ENCODE peak calls at places on chromosomes 13 and 19, in ten cellular contexts. L is CD8-positive, alpha-beta T cell; U is astrocyte of the spinal cord; R is A549; N is RWPE1; M is A673; T is omental fat pad; J is Peyer's patch; B is fibroblast of lung; K is brain microvascular endothelial cell. Q is an unnamed sample.

GRCh38 chr19:46487802-46488445 is 7.7 kb downstream of the PNMA8B start:
- DNase-seq in L (peak), U (peak), R (peak), N (peak), M (peak), T (peak), J (peak), B (peak), K (peak), Q (peak)

GRCh38 chr13:102729560-102730275 is 34.9 kb upstream of the METTL21C start:
- DNase-seq in L (no peak), U (peak), R (peak), N (peak), M (peak), T (no peak), J (no peak), B (peak), K (peak), Q (no peak)

GRCh38 chr13:94344126-94344863 is 135.2 kb downstream of the DCT start:
- DNase-seq in L (no peak), U (no peak), R (no peak), N (no peak), M (no peak), T (no peak), J (no peak), B (no peak), K (peak), Q (no peak)

GRCh38 chr19:39152066-39152465 is 26.5 kb downstream of the PAK4 start:
- DNase-seq in L (no peak), U (no peak), R (no peak), N (no peak), M (no peak), T (no peak), J (no peak), B (no peak), K (no peak), Q (no peak)

GRCh38 chr13:104015646-104016396 is 949.6 kb upstream of the SLC10A2 start:
- DNase-seq in L (no peak), U (peak), R (no peak), N (no peak), M (no peak), T (no peak), J (no peak), B (peak), K (peak), Q (no peak)

GRCh38 chr13:110447058-110447511 is 114.4 kb downstream of the RAB20 start:
- DNase-seq in L (no peak), U (peak), R (no peak), N (no peak), M (no peak), T (no peak), J (no peak), B (peak), K (no peak), Q (no peak)

GRCh38 chr19:39506944-39507714 is 7.8 kb upstream of the SELENOV start:
- DNase-seq in L (peak), U (peak), R (peak), N (peak), M (peak), T (no peak), J (no peak), B (peak), K (peak), Q (peak)

GRCh38 chr19:13146763-13147563 is 3.2 kb downstream of the STX10 start:
- DNase-seq in L (no peak), U (no peak), R (no peak), N (no peak), M (peak), T (peak), J (no peak), B (peak), K (no peak), Q (no peak)

GRCh38 chr13:111280666-111281577 is 39.5 kb upstream of the TEX29 start:
- DNase-seq in L (no peak), U (peak), R (no peak), N (no peak), M (no peak), T (no peak), J (no peak), B (peak), K (peak), Q (no peak)

GRCh38 chr19:57075801-57076492 is 43.8 kb upstream of the USP29 start:
- DNase-seq in L (no peak), U (no peak), R (no peak), N (no peak), M (no peak), T (no peak), J (no peak), B (no peak), K (no peak), Q (no peak)

GRCh38 chr13:46622918-46623256 is 69.9 kb downstream of the LRCH1 start:
- DNase-seq in L (no peak), U (peak), R (no peak), N (no peak), M (peak), T (no peak), J (no peak), B (peak), K (no peak), Q (no peak)

GRCh38 chr13:75180805-75181455 is 301.0 kb downstream of the TBC1D4 start:
- DNase-seq in L (no peak), U (peak), R (no peak), N (no peak), M (no peak), T (no peak), J (no peak), B (peak), K (no peak), Q (no peak)

GRCh38 chr13:42485272-42485671 is 88.7 kb upstream of the TNFSF11 start:
- DNase-seq in L (no peak), U (no peak), R (no peak), N (peak), M (no peak), T (no peak), J (no peak), B (no peak), K (no peak), Q (no peak)

GRCh38 chr13:48334534-48335127 is 31.1 kb downstream of the RB1 start:
- DNase-seq in L (no peak), U (peak), R (peak), N (peak), M (peak), T (no peak), J (no peak), B (peak), K (no peak), Q (no peak)

GRCh38 chr13:98480915-98481510 is 95.9 kb downstream of the STK24 start:
- DNase-seq in L (no peak), U (no peak), R (no peak), N (no peak), M (no peak), T (no peak), J (no peak), B (peak), K (peak), Q (no peak)

GRCh38 chr19:32876919-32877285 is 7.3 kb upstream of the SLC7A9 start:
- DNase-seq in L (no peak), U (peak), R (no peak), N (no peak), M (no peak), T (no peak), J (no peak), B (no peak), K (peak), Q (no peak)

GRCh38 chr13:110904748-110905147 is 10.1 kb downstream of the ANKRD10 start:
- DNase-seq in L (no peak), U (no peak), R (no peak), N (no peak), M (no peak), T (no peak), J (no peak), B (no peak), K (no peak), Q (no peak)

GRCh38 chr13:99119686-99120085 is 81.0 kb upstream of the UBAC2 start:
- DNase-seq in L (no peak), U (no peak), R (no peak), N (no peak), M (no peak), T (no peak), J (no peak), B (no peak), K (peak), Q (no peak)

GRCh38 chr13:114263590-114263989 is 17.8 kb upstream of the UPF3A start:
- DNase-seq in L (peak), U (no peak), R (no peak), N (no peak), M (no peak), T (no peak), J (no peak), B (no peak), K (no peak), Q (no peak)

GRCh38 chr13:112690242-112690943 is 555 bp downstream of the ATP11A start:
- DNase-seq in L (no peak), U (peak), R (peak), N (peak), M (no peak), T (no peak), J (peak), B (peak), K (no peak), Q (peak)

GRCh38 chr13:49098198-49098597 is 121.9 kb upstream of the MLNR start:
- DNase-seq in L (no peak), U (peak), R (no peak), N (peak), M (peak), T (no peak), J (no peak), B (peak), K (peak), Q (no peak)

GRCh38 chr19:53102701-53103140 is 501 bp downstream of the ZNF160 start:
- DNase-seq in L (peak), U (peak), R (no peak), N (peak), M (peak), T (no peak), J (peak), B (peak), K (peak), Q (peak)

GRCh38 chr13:110062077-110062776 is 244.7 kb downstream of the COL4A1 start:
- DNase-seq in L (no peak), U (no peak), R (no peak), N (no peak), M (no peak), T (no peak), J (no peak), B (no peak), K (no peak), Q (no peak)

GRCh38 chr13:97026759-97027555 is 32.7 kb upstream of the OXGR1 start:
- DNase-seq in L (no peak), U (no peak), R (no peak), N (no peak), M (no peak), T (no peak), J (no peak), B (no peak), K (no peak), Q (no peak)

GRCh38 chr13:110882228-110882627 is 32.6 kb downstream of the ANKRD10 start:
- DNase-seq in L (no peak), U (no peak), R (no peak), N (no peak), M (no peak), T (no peak), J (no peak), B (no peak), K (no peak), Q (no peak)

GRCh38 chr13:87331178-87331577 is 340.0 kb upstream of the SLITRK5 start:
- DNase-seq in L (no peak), U (peak), R (no peak), N (peak), M (no peak), T (no peak), J (no peak), B (peak), K (no peak), Q (no peak)

GRCh38 chr19:5424192-5424973 is 30.8 kb upstream of the ZNRF4 start:
- DNase-seq in L (no peak), U (no peak), R (no peak), N (no peak), M (no peak), T (no peak), J (no peak), B (no peak), K (no peak), Q (no peak)

GRCh38 chr13:45132384-45133064 is 12.2 kb downstream of the GTF2F2 start:
- DNase-seq in L (no peak), U (no peak), R (no peak), N (no peak), M (no peak), T (no peak), J (no peak), B (no peak), K (no peak), Q (no peak)

GRCh38 chr19:6448045-6448444 is 11.5 kb downstream of the SLC25A23 start:
- DNase-seq in L (no peak), U (no peak), R (no peak), N (no peak), M (no peak), T (no peak), J (no peak), B (no peak), K (no peak), Q (no peak)

GRCh38 chr13:78317030-78317429 is 286.3 kb downstream of the POU4F1 start:
- DNase-seq in L (no peak), U (no peak), R (no peak), N (peak), M (peak), T (no peak), J (no peak), B (peak), K (no peak), Q (no peak)

GRCh38 chr13:47213057-47213456 is 316.2 kb upstream of the HTR2A start:
- DNase-seq in L (no peak), U (no peak), R (no peak), N (no peak), M (no peak), T (no peak), J (no peak), B (no peak), K (no peak), Q (no peak)

GRCh38 chr13:97631158-97631557 is 197.2 kb downstream of the RAP2A start:
- DNase-seq in L (no peak), U (no peak), R (no peak), N (no peak), M (no peak), T (no peak), J (no peak), B (no peak), K (no peak), Q (no peak)

GRCh38 chr19:24140099-24140498 is 53.1 kb downstream of the ZNF254 start:
- DNase-seq in L (no peak), U (peak), R (no peak), N (peak), M (no peak), T (no peak), J (no peak), B (peak), K (peak), Q (no peak)

GRCh38 chr13:109274188-109274821 is 512.1 kb downstream of the IRS2 start:
- DNase-seq in L (no peak), U (peak), R (no peak), N (peak), M (peak), T (no peak), J (no peak), B (peak), K (peak), Q (no peak)

GRCh38 chr19:52640916-52641315 is 2.8 kb upstream of the ZNF83 start:
- DNase-seq in L (no peak), U (no peak), R (no peak), N (no peak), M (no peak), T (no peak), J (no peak), B (no peak), K (no peak), Q (peak)

GRCh38 chr13:44410328-44410859 is 36.8 kb downstream of the SERP2 start:
- DNase-seq in L (no peak), U (no peak), R (no peak), N (no peak), M (no peak), T (no peak), J (no peak), B (no peak), K (no peak), Q (no peak)

GRCh38 chr19:53088091-53088490 is 15.1 kb downstream of the ZNF160 start:
- DNase-seq in L (no peak), U (no peak), R (no peak), N (no peak), M (no peak), T (no peak), J (no peak), B (no peak), K (peak), Q (no peak)

GRCh38 chr13:47215741-47216140 is 318.9 kb upstream of the HTR2A start:
- DNase-seq in L (no peak), U (peak), R (no peak), N (peak), M (peak), T (no peak), J (no peak), B (peak), K (peak), Q (no peak)

DNA sequence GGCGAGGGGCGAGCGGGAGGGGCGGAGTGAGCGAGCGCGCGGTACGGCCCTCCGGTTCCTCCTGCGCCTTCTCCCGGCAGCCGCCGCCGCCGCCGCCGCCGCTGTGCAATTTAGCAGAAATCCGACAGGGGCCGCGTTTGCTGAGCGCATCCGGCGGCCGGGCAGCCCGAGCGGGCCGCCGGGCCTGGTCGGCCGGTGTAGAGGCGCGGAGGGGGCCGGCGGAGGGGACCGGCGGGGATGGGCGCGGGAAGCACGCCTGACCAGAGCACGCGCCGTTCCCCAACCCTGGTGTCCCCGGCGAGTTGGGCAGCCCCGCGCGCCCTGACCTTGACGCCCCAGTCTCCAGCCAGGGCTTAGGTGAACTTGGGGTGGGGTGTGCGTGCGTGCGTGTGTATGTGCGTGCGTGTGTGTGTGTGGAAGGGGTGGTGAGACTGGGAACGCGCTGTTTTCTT is 144.5 kb upstream of the ZNF536 start:
- DNase-seq in L (no peak), U (peak), R (peak), N (peak), M (peak), T (no peak), J (no peak), B (peak), K (peak), Q (peak)
- TF ChIP-seq CTCF in L (no peak), U (peak), R (peak), N (peak), M (peak), T (no peak), J (peak), B (peak), K (peak), Q (peak)

GRCh38 chr13:73544175-73544574 is 485.4 kb downstream of the KLF5 start:
- DNase-seq in L (no peak), U (no peak), R (no peak), N (no peak), M (no peak), T (no peak), J (no peak), B (no peak), K (no peak), Q (no peak)
- TF ChIP-seq CTCF in L (no peak), U (no peak), R (peak), N (peak), M (no peak), T (no peak), J (peak), B (no peak), K (no peak), Q (no peak)

GRCh38 chr19:16378291-16378889 is 53.8 kb downstream of the KLF2 start:
- DNase-seq in L (no peak), U (no peak), R (no peak), N (no peak), M (no peak), T (no peak), J (no peak), B (no peak), K (no peak), Q (no peak)
- TF ChIP-seq CTCF in L (no peak), U (no peak), R (no peak), N (no peak), M (no peak), T (no peak), J (no peak), B (no peak), K (no peak), Q (no peak)

DNA sequence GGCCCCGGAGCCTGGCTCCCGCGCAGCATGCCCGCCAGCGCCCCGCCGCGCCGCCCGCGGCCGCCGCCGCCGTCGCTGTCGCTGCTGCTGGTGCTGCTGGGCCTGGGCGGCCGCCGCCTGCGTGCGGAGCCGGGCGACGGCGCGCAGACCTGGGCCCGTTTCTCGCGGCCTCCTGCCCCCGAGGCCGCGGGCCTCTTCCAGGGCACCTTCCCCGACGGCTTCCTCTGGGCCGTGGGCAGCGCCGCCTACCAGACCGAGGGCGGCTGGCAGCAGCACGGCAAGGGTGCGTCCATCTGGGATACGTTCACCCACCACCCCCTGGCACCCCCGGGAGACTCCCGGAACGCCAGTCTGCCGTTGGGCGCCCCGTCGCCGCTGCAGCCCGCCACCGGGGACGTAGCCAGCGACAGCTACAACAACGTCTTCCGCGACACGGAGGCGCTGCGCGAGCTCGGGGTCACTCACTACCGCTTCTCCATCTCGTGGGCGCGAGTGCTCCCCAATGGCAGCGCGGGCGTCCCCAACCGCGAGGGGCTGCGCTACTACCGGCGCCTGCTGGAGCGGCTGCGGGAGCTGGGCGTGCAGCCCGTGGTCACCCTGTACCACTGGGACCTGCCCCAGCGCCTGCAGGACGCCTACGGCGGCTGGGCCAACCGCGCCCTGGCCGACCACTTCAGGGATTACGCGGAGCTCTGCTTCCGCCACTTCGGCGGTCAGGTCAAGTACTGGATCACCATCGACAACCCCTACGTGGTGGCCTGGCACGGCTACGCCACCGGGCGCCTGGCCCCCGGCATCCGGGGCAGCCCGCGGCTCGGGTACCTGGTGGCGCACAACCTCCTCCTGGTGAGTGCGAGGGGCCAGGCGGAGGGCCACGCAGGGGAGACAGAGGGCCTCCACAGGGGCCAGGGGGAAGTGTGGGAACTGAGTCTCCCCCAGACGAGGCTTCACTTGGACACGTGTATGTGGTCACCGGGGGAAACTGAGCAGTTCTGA is at the start of gene KL:
- DNase-seq in L (no peak), U (no peak), R (no peak), N (no peak), M (peak), T (no peak), J (no peak), B (no peak), K (no peak), Q (peak)
- TF ChIP-seq CTCF in L (no peak), U (peak), R (no peak), N (no peak), M (no peak), T (no peak), J (no peak), B (no peak), K (peak), Q (no peak)

DNA sequence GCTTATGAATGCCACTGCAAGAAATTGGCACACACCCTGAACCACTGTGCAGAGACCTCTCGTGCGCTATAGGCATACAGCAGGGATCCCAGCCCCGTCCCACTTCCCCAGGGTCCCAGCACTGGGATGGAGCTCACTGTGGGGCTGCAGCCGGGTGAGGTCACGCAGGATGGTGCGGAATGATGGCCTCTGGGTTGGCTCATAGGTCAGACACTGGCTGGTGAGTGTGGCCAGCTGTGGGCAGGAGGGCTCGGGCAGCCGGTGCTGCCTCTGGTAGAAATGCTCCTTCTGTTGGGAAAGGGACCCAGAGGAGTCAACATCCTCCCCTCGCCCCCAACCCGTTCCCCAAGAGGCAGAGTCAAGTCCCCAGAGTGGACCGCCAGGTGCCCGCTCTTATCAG is 17.0 kb upstream of the ICAM3 start:
- DNase-seq in L (no peak), U (no peak), R (no peak), N (no peak), M (no peak), T (no peak), J (no peak), B (no peak), K (no peak), Q (no peak)
- TF ChIP-seq CTCF in L (no peak), U (no peak), R (no peak), N (no peak), M (no peak), T (no peak), J (no peak), B (no peak), K (no peak), Q (no peak)

Q was measured in nephron progenitor cell.